ENCODE peak calls at places on chromosomes 4 and X, in four cellular contexts. A is RWPE1, V is thyroid gland, D is lower leg skin. Y is an unnamed sample.

GRCh38 chr4:1969928-1970723 is 38.6 kb downstream of the NELFA start:
- DNase-seq in A (no peak), V (no peak), D (no peak), Y (no peak)

GRCh38 chr4:2862528-2862927 is 18.9 kb downstream of the ADD1 start:
- DNase-seq in A (peak; percentile 13), V (no peak), D (no peak), Y (no peak)

GRCh38 chr4:1205641-1206298 is 33.4 kb upstream of the SPON2 start:
- DNase-seq in A (no peak), V (peak; percentile 1), D (peak; percentile 84), Y (peak; percentile 13)

GRCh38 chrX:48459483-48459882 is 10.6 kb downstream of the SLC38A5 start:
- DNase-seq in A (no peak), V (no peak), D (peak; percentile 34), Y (no peak)

GRCh38 chr4:26178874-26179273 is 141.9 kb upstream of the RBPJ start:
- DNase-seq in A (no peak), V (no peak), D (peak; percentile 90), Y (no peak)

GRCh38 chr4:102554482-102554881 is 53.3 kb downstream of the NFKB1 start:
- DNase-seq in A (no peak), V (no peak), D (no peak), Y (no peak)

GRCh38 chr4:37430718-37431416 is 186.3 kb downstream of the NWD2 start:
- DNase-seq in A (no peak), V (no peak), D (no peak), Y (no peak)

GRCh38 chr4:15149842-15150592 is 147.7 kb downstream of the CPEB2 start:
- DNase-seq in A (peak; percentile 41), V (peak; percentile 85), D (peak; percentile 91), Y (no peak)

GRCh38 chrX:153744210-153745066 is 19.6 kb upstream of the PLXNB3 start:
- DNase-seq in A (no peak), V (peak; percentile 31), D (peak; percentile 86), Y (no peak)

GRCh38 chrX:130834149-130834548 is 68.9 kb downstream of the ENOX2 start:
- DNase-seq in A (no peak), V (no peak), D (no peak), Y (no peak)

GRCh38 chr4:12729384-12729783 is 754.8 kb downstream of the RAB28 start:
- DNase-seq in A (peak; percentile 8), V (no peak), D (no peak), Y (no peak)

GRCh38 chr4:31084806-31085416 is 364.7 kb downstream of the PCDH7 start:
- DNase-seq in A (no peak), V (no peak), D (no peak), Y (no peak)

GRCh38 chr4:174256277-174256713 is 27.2 kb downstream of the FBXO8 start:
- DNase-seq in A (peak; percentile 5), V (no peak), D (no peak), Y (no peak)

GRCh38 chr4:96585304-96585703 is 745.4 kb downstream of the PDHA2 start:
- DNase-seq in A (no peak), V (no peak), D (no peak), Y (no peak)

GRCh38 chr4:177283167-177283566 is 26.5 kb upstream of the NEIL3 start:
- DNase-seq in A (no peak), V (no peak), D (no peak), Y (no peak)

GRCh38 chrX:6550999-6551398 is 16.1 kb upstream of the VCX3A start:
- DNase-seq in A (no peak), V (no peak), D (no peak), Y (no peak)

GRCh38 chr4:30256105-30256828 is 463.9 kb upstream of the PCDH7 start:
- DNase-seq in A (no peak), V (no peak), D (no peak), Y (no peak)

GRCh38 chrX:28884823-28885222 is 297.6 kb downstream of the IL1RAPL1 start:
- DNase-seq in A (no peak), V (no peak), D (no peak), Y (no peak)

GRCh38 chr4:55673424-55673823 is 37.3 kb upstream of the NMU start:
- DNase-seq in A (no peak), V (no peak), D (no peak), Y (no peak)

GRCh38 chr4:5758741-5759140 is 47.7 kb downstream of the EVC start:
- DNase-seq in A (peak; percentile 91), V (no peak), D (peak; percentile 71), Y (no peak)

GRCh38 chrX:135295238-135295943 is 13.9 kb upstream of the ETDC start:
- DNase-seq in A (no peak), V (peak; percentile 32), D (no peak), Y (peak; percentile 24)

GRCh38 chr4:154124539-154125255 is 335.8 kb upstream of the SFRP2 start:
- DNase-seq in A (peak; percentile 72), V (no peak), D (no peak), Y (no peak)

GRCh38 chr4:113952452-113953029 is 26.9 kb downstream of the ARSJ start:
- DNase-seq in A (peak; percentile 35), V (no peak), D (no peak), Y (no peak)

GRCh38 chr4:121484633-121485032 is 103.8 kb upstream of the QRFPR start:
- DNase-seq in A (peak; percentile 3), V (peak; percentile 54), D (no peak), Y (no peak)

GRCh38 chrX:86830685-86831084 is 682.4 kb downstream of the DACH2 start:
- DNase-seq in A (no peak), V (no peak), D (no peak), Y (no peak)

GRCh38 chrX:152465132-152465531 is 14.0 kb upstream of the GABRA3 start:
- DNase-seq in A (no peak), V (no peak), D (no peak), Y (no peak)

GRCh38 chr4:7358100-7358735 is 76.5 kb downstream of the PSAPL1 start:
- DNase-seq in A (peak; percentile 67), V (peak; percentile 93), D (no peak), Y (no peak)

DNA sequence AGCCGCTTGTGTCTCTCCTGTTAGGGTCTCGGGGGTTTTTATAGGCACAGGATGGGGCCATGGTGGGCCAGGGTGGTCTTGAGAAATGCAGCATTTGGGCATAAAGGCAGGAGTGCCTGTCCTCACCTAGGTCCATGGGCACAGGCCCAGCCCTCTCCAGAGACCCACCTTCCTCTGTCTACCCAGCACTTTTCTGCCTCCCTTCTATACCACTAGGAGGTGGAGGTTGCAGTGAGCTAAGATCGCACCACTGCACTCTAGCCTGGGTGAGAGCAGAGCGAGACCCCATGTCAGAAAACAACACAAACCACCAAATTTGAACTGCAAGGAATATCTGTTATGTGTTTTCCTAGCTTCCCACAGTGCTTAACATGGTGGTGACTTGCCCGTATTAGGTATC is 38.0 kb downstream of the MOB1B start:
- DNase-seq in A (no peak), V (no peak), D (no peak), Y (no peak)
- TF ChIP-seq CTCF in A (no peak), V (no peak), D (no peak), Y (no peak)

GRCh38 chr4:42296196-42296595 is 101.1 kb upstream of the SHISA3 start:
- DNase-seq in A (no peak), V (no peak), D (no peak), Y (no peak)
- TF ChIP-seq CTCF in A (no peak), V (no peak), D (no peak), Y (no peak)

GRCh38 chr4:84582302-84582987 is 482 bp upstream of the CDS1 start:
- DNase-seq in A (peak; percentile 95), V (peak; percentile 99), D (peak; percentile 98), Y (peak; percentile 52)

GRCh38 chr4:84579410-84579791 is 3.5 kb upstream of the CDS1 start:
- DNase-seq in A (no peak), V (peak; percentile 80), D (no peak), Y (no peak)

GRCh38 chr4:84582988-84583870 is at the start of gene CDS1:
- DNase-seq in A (peak; percentile 49), V (peak; percentile 84), D (peak; percentile 89), Y (no peak)

GRCh38 chr4:84585276-84585675 is 2.3 kb downstream of the CDS1 start:
- DNase-seq in A (no peak), V (no peak), D (no peak), Y (no peak)

DNA sequence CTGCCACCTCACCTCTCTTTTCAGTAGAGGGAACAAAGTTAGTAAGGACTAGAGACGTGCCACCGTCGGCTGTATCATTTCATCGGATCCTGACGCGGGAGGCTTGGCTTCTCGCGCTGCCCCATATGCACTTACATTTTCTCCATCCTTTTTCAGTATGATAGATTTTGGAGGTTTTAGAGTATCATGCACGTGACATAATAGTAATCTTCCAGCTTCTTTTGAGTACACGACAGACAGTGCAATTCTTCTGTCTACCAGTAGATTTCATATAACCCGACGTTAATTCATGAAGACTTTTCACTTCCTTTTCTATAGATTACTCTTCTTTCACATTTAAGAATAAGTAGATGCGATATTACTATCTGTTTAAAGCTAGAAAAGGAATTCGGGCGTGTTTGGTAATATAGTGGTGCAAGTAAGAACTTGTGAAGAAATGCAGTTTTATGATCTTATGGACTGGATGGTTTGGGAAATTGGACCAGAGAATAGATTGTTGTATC is 995 bp downstream of the CDS1 start:
- DNase-seq in A (no peak), V (no peak), D (no peak), Y (no peak)
- TF ChIP-seq CTCF in A (peak; percentile 12), V (no peak), D (no peak), Y (no peak)

GRCh38 chr4:152099555-152099954 is 338.7 kb upstream of the GATB start:
- DNase-seq in A (no peak), V (no peak), D (peak; percentile 39), Y (no peak)
- TF ChIP-seq CTCF in A (no peak), V (no peak), D (no peak), Y (no peak)

DNA sequence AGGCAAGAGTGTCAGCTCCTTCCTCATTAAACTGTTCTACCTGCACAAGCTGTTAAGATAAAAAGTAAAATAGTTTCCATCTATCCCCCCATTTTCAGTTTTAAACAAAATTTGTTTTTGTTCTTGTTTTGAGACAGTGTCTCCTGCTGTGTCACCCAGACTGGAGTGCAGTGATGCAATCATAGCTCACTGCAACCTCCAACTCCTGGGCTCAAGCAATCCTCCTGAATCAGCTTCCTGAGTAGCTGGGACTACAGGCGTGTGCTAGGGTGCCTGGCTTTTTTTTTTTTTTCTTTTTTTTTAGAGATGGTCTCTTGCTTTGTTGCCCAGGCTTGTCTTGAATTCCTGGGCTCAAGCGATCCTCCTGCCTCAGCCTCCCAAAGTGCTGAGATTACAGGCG is 105.4 kb downstream of the HS6ST2 start:
- DNase-seq in A (no peak), V (no peak), D (no peak), Y (no peak)
- TF ChIP-seq CTCF in A (no peak), V (no peak), D (no peak), Y (no peak)

GRCh38 chr4:21139327-21139726 is 439.1 kb downstream of the PACRGL start:
- DNase-seq in A (no peak), V (no peak), D (no peak), Y (no peak)

GRCh38 chr4:21130606-21131005 is 430.3 kb downstream of the PACRGL start:
- DNase-seq in A (no peak), V (no peak), D (no peak), Y (no peak)

GRCh38 chr4:21136231-21136630 is 436.0 kb downstream of the PACRGL start:
- DNase-seq in A (no peak), V (no peak), D (no peak), Y (no peak)

DNA sequence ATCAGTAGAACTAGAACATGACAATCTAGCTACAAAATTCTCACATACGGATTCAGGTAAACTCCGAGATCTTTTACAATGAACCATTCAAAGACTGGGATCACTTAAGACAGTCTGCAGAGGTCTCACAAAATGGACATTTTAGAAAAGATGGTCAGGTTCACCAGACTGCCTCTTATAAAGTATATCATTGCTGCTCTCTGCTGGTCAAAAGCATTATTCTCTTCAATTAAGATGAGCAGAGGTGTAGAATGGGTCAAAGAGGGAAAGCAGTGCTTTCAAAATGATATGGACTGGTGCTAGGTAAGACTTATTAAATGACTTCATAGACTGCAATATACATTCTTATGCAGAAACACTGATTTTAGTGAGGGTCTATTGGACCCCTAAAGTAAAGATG is 434.7 kb downstream of the PACRGL start:
- DNase-seq in A (no peak), V (no peak), D (no peak), Y (no peak)
- TF ChIP-seq CTCF in A (no peak), V (no peak), D (no peak), Y (peak; percentile 67)

Y was measured in natural killer cell.